ENCODE peak calls at places on chromosomes 13 and 19, in five cellular contexts. U, M, E, Y and I are unnamed samples.

GRCh38 chr13:20832861-20833260 is 59.1 kb upstream of the EEF1AKMT1 start:
- DNase-seq in U (no peak), M (no peak), E (no peak), Y (no peak), I (no peak)

GRCh38 chr19:47607564-47608073 is 1.3 kb upstream of the BICRA start:
- DNase-seq in U (no peak), M (no peak), E (no peak), Y (no peak), I (no peak)

GRCh38 chr13:52012512-52012836 is 276 bp downstream of the ALG11 start:
- DNase-seq in U (no peak), M (no peak), E (no peak), Y (no peak), I (no peak)

GRCh38 chr19:55069137-55069858 is 6.3 kb upstream of the RDH13 start:
- DNase-seq in U (peak; percentile 76), M (no peak), E (no peak), Y (no peak), I (no peak)

GRCh38 chr13:37481005-37481857 is 117.3 kb downstream of the POSTN start:
- DNase-seq in U (no peak), M (no peak), E (no peak), Y (peak; percentile 27), I (no peak)

GRCh38 chr13:81302125-81302524 is 961.2 kb upstream of the SPRY2 start:
- DNase-seq in U (no peak), M (no peak), E (no peak), Y (no peak), I (no peak)

GRCh38 chr19:53696951-53697350 is 65.2 kb downstream of the DPRX start:
- DNase-seq in U (no peak), M (no peak), E (no peak), Y (no peak), I (no peak)

GRCh38 chr13:110507678-110508381 is 53.7 kb downstream of the RAB20 start:
- DNase-seq in U (peak; percentile 65), M (no peak), E (no peak), Y (no peak), I (no peak)

GRCh38 chr13:50244913-50245574 is 229.8 kb downstream of the KCNRG start:
- DNase-seq in U (peak; percentile 59), M (no peak), E (no peak), Y (no peak), I (no peak)

GRCh38 chr13:97555034-97555433 is 121.1 kb downstream of the RAP2A start:
- DNase-seq in U (no peak), M (no peak), E (no peak), Y (no peak), I (no peak)

GRCh38 chr13:85314686-85315085 is 484.5 kb downstream of the SLITRK6 start:
- DNase-seq in U (no peak), M (no peak), E (no peak), Y (no peak), I (no peak)

GRCh38 chr19:14363203-14364097 is 17.8 kb upstream of the ADGRE5 start:
- DNase-seq in U (peak; percentile 46), M (peak; percentile 72), E (peak; percentile 41), Y (peak; percentile 97), I (peak; percentile 77)

GRCh38 chr13:113086991-113087922 is 18.3 kb upstream of the F7 start:
- DNase-seq in U (no peak), M (no peak), E (no peak), Y (no peak), I (no peak)

GRCh38 chr13:112783135-112783945 is 93.5 kb downstream of the ATP11A start:
- DNase-seq in U (no peak), M (peak; percentile 44), E (no peak), Y (peak; percentile 46), I (peak; percentile 49)

GRCh38 chr13:33090755-33091454 is 74.7 kb downstream of the KL start:
- DNase-seq in U (no peak), M (no peak), E (no peak), Y (no peak), I (no peak)

GRCh38 chr13:31761951-31762350 is 22.6 kb downstream of the RXFP2 start:
- DNase-seq in U (no peak), M (no peak), E (no peak), Y (no peak), I (no peak)

GRCh38 chr19:55646889-55647731 is 902 bp upstream of the CCDC106 start:
- DNase-seq in U (no peak), M (no peak), E (no peak), Y (no peak), I (no peak)

GRCh38 chr13:24648983-24649684 is 31.1 kb upstream of the ATP12A start:
- DNase-seq in U (no peak), M (no peak), E (no peak), Y (no peak), I (no peak)

GRCh38 chr13:52459668-52460067 is 4.4 kb downstream of the CKAP2 start:
- DNase-seq in U (no peak), M (no peak), E (no peak), Y (no peak), I (no peak)

GRCh38 chr19:2166741-2167738 is 3.3 kb downstream of the DOT1L start:
- DNase-seq in U (peak; percentile 65), M (peak; percentile 87), E (no peak), Y (peak; percentile 82), I (no peak)

GRCh38 chr13:114173753-114174152 is 5.3 kb upstream of the CFAP97D2 start:
- DNase-seq in U (no peak), M (no peak), E (no peak), Y (no peak), I (no peak)

GRCh38 chr19:56477429-56478338 is 539 bp upstream of the ZNF667 start:
- DNase-seq in U (no peak), M (peak; percentile 91), E (peak; percentile 57), Y (peak; percentile 89), I (no peak)

GRCh38 chr19:30171795-30172642 is 200.2 kb upstream of the ZNF536 start:
- DNase-seq in U (no peak), M (no peak), E (no peak), Y (no peak), I (no peak)

GRCh38 chr13:109655206-109655600 is 131.2 kb downstream of the IRS2 start:
- DNase-seq in U (no peak), M (no peak), E (no peak), Y (no peak), I (no peak)

GRCh38 chr19:13089857-13090507 is 12.7 kb downstream of the LYL1 start:
- DNase-seq in U (no peak), M (no peak), E (no peak), Y (no peak), I (no peak)

GRCh38 chr19:6047741-6048231 is 62.5 kb downstream of the RFX2 start:
- DNase-seq in U (peak; percentile 29), M (peak; percentile 57), E (no peak), Y (no peak), I (peak; percentile 61)

GRCh38 chr13:98954313-98954712 is 23.6 kb downstream of the DOCK9 start:
- DNase-seq in U (no peak), M (no peak), E (no peak), Y (no peak), I (no peak)

GRCh38 chr13:44837250-44837649 is 152.0 kb downstream of the NUFIP1 start:
- DNase-seq in U (no peak), M (no peak), E (no peak), Y (no peak), I (no peak)

GRCh38 chr13:113741101-113741731 is 17.8 kb upstream of the TMEM255B start:
- DNase-seq in U (no peak), M (no peak), E (no peak), Y (no peak), I (no peak)

GRCh38 chr19:4495471-4495870 is 22.8 kb downstream of the PLIN4 start:
- DNase-seq in U (peak; percentile 12), M (no peak), E (no peak), Y (no peak), I (no peak)
- TF ChIP-seq CTCF in U (no peak), M (no peak), E (peak; percentile 4), Y (no peak), I (no peak)

DNA sequence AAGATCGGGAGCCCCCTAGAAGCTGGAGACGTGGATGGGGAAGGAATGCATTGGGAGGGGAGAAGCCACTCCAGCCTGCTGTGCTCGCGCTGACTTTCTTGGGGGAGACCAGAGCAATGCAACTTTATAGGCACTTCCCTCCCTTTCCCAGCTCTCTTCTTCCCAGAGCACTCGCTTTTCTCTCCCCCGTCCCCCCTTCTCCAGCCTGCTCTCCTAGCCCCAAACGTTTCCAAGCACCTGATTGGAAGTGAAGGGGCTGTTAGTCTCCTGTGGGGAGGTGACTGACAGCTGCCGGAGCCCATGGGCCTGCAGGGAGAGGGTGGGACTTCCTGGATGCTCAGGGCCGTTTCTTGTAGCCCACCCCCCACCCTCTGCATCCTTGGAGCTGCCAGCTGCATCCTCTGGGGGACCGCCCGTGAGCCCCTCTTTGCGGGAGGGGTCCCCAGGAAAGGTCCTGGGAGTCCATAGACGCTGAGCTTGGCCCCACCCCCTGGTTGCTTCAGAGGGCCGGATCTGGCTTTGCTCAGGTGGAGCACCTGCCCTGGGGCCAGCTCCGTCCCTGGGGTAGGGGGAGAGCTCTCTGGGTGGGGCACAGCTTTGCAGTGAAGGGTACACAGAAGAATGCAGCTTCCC is 2.5 kb downstream of the HDGFL2 start:
- DNase-seq in U (no peak), M (no peak), E (no peak), Y (no peak), I (no peak)
- TF ChIP-seq CTCF in U (no peak), M (no peak), E (no peak), Y (no peak), I (no peak)

DNA sequence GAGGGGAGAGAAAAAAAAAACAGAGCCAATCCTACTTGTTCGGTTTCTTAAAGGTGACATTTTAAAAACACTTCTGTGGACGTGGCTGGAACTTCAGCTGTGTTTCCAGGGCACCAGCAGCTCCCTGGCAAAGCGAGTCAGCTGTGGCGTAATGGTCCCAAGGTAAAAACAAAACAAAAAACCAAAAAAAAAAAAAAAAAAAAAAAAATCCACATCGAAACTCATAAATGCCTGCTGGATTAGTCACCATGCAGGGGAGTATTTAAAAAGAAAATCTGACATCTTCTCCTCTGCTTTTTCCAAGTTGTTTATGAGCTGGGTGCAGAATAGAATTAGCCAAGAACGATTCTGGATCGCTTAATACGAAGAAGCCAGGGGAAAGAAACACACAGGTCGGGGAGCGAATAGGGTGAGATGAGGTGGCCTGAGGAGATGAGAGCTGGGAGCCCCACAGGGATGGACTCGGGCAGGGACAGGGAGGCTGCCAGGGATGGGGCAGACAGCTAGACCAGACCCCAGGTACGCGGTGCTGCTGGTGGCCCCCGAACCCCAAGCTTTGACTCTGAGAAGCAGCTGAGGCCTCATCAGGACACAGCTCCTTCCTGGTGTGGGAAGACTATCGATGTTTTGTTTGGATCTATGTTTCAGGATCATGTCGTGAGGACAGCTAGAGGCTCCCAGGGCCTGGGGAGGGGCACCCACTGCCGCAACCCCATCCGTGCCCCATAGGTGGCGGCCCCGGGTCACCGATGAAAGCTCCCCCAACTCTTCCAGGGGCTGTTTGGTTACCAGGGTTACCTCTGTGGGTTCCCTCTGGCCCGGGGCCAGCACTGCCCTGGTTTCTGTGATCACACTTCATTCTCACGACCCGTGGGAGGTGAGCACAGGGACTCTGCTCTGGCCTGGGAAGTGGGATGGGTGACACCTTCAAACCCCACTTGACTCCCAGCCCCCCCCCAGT is 3.1 kb upstream of the CTXN1 start:
- DNase-seq in U (peak; percentile 51), M (peak; percentile 82), E (peak; percentile 45), Y (peak; percentile 88), I (peak; percentile 71)
- TF ChIP-seq CTCF in U (peak; percentile 33), M (peak; percentile 28), E (peak; percentile 48), Y (peak; percentile 21), I (peak; percentile 61)

DNA sequence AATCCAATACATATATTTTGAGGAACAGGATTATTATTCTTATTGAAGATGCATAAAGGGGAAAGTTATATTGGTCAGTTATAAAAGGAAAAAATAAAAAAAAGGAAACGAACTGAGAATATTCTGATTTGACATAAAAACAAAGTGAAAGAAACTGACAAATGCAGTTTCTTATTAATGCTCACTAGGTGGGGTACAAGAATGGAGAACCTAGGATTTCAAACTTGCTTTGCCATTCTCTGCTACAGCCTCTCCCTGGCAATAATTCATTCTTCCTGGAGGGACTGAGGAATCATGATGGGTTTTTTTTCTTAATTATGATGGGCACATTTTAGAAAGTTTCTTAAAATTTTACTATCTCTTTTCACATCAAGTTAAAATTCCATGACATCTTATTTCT is 154.9 kb downstream of the PCDH9 start:
- DNase-seq in U (no peak), M (no peak), E (no peak), Y (no peak), I (no peak)
- TF ChIP-seq CTCF in U (no peak), M (no peak), E (no peak), Y (no peak), I (no peak)